ENCODE peak calls at places on chromosomes 1 and 21, in nine cellular contexts. One of them, this sample, is unnamed.

GRCh38 chr1:230517786-230518185 is 91.7 kb upstream of the PGBD5 start:
- DNase-seq in A549: no peak
- DNase-seq in dorsolateral prefrontal cortex: no peak
- DNase-seq in mucosa of gallbladder: no peak
- DNase-seq in NCI-H1092: peak
- DNase-seq in T-helper 17 cell: no peak
- DNase-seq in HT-29: no peak
- DNase-seq in prostate gland: no peak
- DNase-seq in T-cell: no peak
- DNase-seq in this sample: no peak

GRCh38 chr1:108049083-108049819 is 84.3 kb upstream of the VAV3 start:
- DNase-seq in A549: peak
- DNase-seq in dorsolateral prefrontal cortex: peak
- DNase-seq in mucosa of gallbladder: no peak
- DNase-seq in NCI-H1092: no peak
- DNase-seq in T-helper 17 cell: no peak
- DNase-seq in HT-29: peak
- DNase-seq in prostate gland: no peak
- DNase-seq in T-cell: peak
- DNase-seq in this sample: no peak

GRCh38 chr1:93977546-93977945 is 68.3 kb upstream of the GCLM start:
- DNase-seq in A549: no peak
- DNase-seq in dorsolateral prefrontal cortex: no peak
- DNase-seq in mucosa of gallbladder: no peak
- DNase-seq in NCI-H1092: no peak
- DNase-seq in T-helper 17 cell: no peak
- DNase-seq in HT-29: no peak
- DNase-seq in prostate gland: no peak
- DNase-seq in T-cell: no peak
- DNase-seq in this sample: no peak

GRCh38 chr1:89259283-89259971 is 13.2 kb downstream of the GBP5 start:
- DNase-seq in A549: no peak
- DNase-seq in dorsolateral prefrontal cortex: no peak
- DNase-seq in mucosa of gallbladder: no peak
- DNase-seq in NCI-H1092: no peak
- DNase-seq in T-helper 17 cell: peak
- DNase-seq in HT-29: no peak
- DNase-seq in prostate gland: no peak
- DNase-seq in T-cell: peak
- DNase-seq in this sample: no peak

GRCh38 chr1:248699099-248699498 is 3.5 kb downstream of the OR14I1 start:
- DNase-seq in A549: no peak
- DNase-seq in dorsolateral prefrontal cortex: no peak
- DNase-seq in mucosa of gallbladder: no peak
- DNase-seq in NCI-H1092: no peak
- DNase-seq in T-helper 17 cell: no peak
- DNase-seq in HT-29: no peak
- DNase-seq in prostate gland: no peak
- DNase-seq in T-cell: no peak
- DNase-seq in this sample: no peak

GRCh38 chr1:10662090-10662688 is 134.3 kb downstream of the CASZ1 start:
- DNase-seq in A549: no peak
- DNase-seq in dorsolateral prefrontal cortex: no peak
- DNase-seq in mucosa of gallbladder: no peak
- DNase-seq in NCI-H1092: no peak
- DNase-seq in T-helper 17 cell: no peak
- DNase-seq in HT-29: no peak
- DNase-seq in prostate gland: no peak
- DNase-seq in T-cell: no peak
- DNase-seq in this sample: no peak

GRCh38 chr1:73033637-73034036 is 751.3 kb upstream of the NEGR1 start:
- DNase-seq in A549: no peak
- DNase-seq in dorsolateral prefrontal cortex: no peak
- DNase-seq in mucosa of gallbladder: no peak
- DNase-seq in NCI-H1092: no peak
- DNase-seq in T-helper 17 cell: no peak
- DNase-seq in HT-29: no peak
- DNase-seq in prostate gland: no peak
- DNase-seq in T-cell: no peak
- DNase-seq in this sample: no peak

GRCh38 chr1:212937034-212937433 is 13.3 kb upstream of the VASH2 start:
- DNase-seq in A549: no peak
- DNase-seq in dorsolateral prefrontal cortex: no peak
- DNase-seq in mucosa of gallbladder: no peak
- DNase-seq in NCI-H1092: no peak
- DNase-seq in T-helper 17 cell: no peak
- DNase-seq in HT-29: no peak
- DNase-seq in prostate gland: no peak
- DNase-seq in T-cell: no peak
- DNase-seq in this sample: no peak

GRCh38 chr21:41241341-41241740 is 73.4 kb downstream of the BACE2 start:
- DNase-seq in A549: no peak
- DNase-seq in dorsolateral prefrontal cortex: no peak
- DNase-seq in mucosa of gallbladder: no peak
- DNase-seq in NCI-H1092: no peak
- DNase-seq in T-helper 17 cell: no peak
- DNase-seq in HT-29: no peak
- DNase-seq in prostate gland: no peak
- DNase-seq in T-cell: no peak
- DNase-seq in this sample: no peak

GRCh38 chr1:180154325-180155201 is at the start of gene QSOX1:
- DNase-seq in A549: peak
- DNase-seq in dorsolateral prefrontal cortex: peak
- DNase-seq in mucosa of gallbladder: peak
- DNase-seq in NCI-H1092: peak
- DNase-seq in T-helper 17 cell: peak
- DNase-seq in HT-29: peak
- DNase-seq in prostate gland: peak
- DNase-seq in T-cell: peak
- DNase-seq in this sample: peak

GRCh38 chr1:6141601-6142000 is 38.5 kb downstream of the CHD5 start:
- DNase-seq in A549: no peak
- DNase-seq in dorsolateral prefrontal cortex: no peak
- DNase-seq in mucosa of gallbladder: no peak
- DNase-seq in NCI-H1092: no peak
- DNase-seq in T-helper 17 cell: no peak
- DNase-seq in HT-29: peak
- DNase-seq in prostate gland: no peak
- DNase-seq in T-cell: no peak
- DNase-seq in this sample: no peak

GRCh38 chr1:203607169-203607873 is 19.3 kb upstream of the ATP2B4 start:
- DNase-seq in A549: no peak
- DNase-seq in dorsolateral prefrontal cortex: no peak
- DNase-seq in mucosa of gallbladder: no peak
- DNase-seq in NCI-H1092: no peak
- DNase-seq in T-helper 17 cell: peak
- DNase-seq in HT-29: no peak
- DNase-seq in prostate gland: no peak
- DNase-seq in T-cell: peak
- DNase-seq in this sample: no peak

GRCh38 chr1:7501723-7502334 is 269.3 kb upstream of the VAMP3 start:
- DNase-seq in A549: no peak
- DNase-seq in dorsolateral prefrontal cortex: peak
- DNase-seq in mucosa of gallbladder: no peak
- DNase-seq in NCI-H1092: no peak
- DNase-seq in T-helper 17 cell: no peak
- DNase-seq in HT-29: no peak
- DNase-seq in prostate gland: no peak
- DNase-seq in T-cell: no peak
- DNase-seq in this sample: no peak

GRCh38 chr1:159900755-159901335 is 880 bp upstream of the CFAP45 start:
- DNase-seq in A549: no peak
- DNase-seq in dorsolateral prefrontal cortex: no peak
- DNase-seq in mucosa of gallbladder: no peak
- DNase-seq in NCI-H1092: no peak
- DNase-seq in T-helper 17 cell: no peak
- DNase-seq in HT-29: no peak
- DNase-seq in prostate gland: no peak
- DNase-seq in T-cell: no peak
- DNase-seq in this sample: no peak

GRCh38 chr21:34526236-34526617 is 14.2 kb upstream of the KCNE1 start:
- DNase-seq in A549: no peak
- DNase-seq in dorsolateral prefrontal cortex: no peak
- DNase-seq in mucosa of gallbladder: no peak
- DNase-seq in NCI-H1092: no peak
- DNase-seq in T-helper 17 cell: no peak
- DNase-seq in HT-29: no peak
- DNase-seq in prostate gland: no peak
- DNase-seq in T-cell: no peak
- DNase-seq in this sample: no peak

GRCh38 chr1:83818916-83819315 is 180.0 kb downstream of the TTLL7 start:
- DNase-seq in A549: no peak
- DNase-seq in dorsolateral prefrontal cortex: no peak
- DNase-seq in mucosa of gallbladder: peak
- DNase-seq in NCI-H1092: no peak
- DNase-seq in T-helper 17 cell: no peak
- DNase-seq in HT-29: peak
- DNase-seq in prostate gland: no peak
- DNase-seq in T-cell: no peak
- DNase-seq in this sample: no peak

GRCh38 chr21:43266534-43266933 is 97.7 kb downstream of the CRYAA start:
- DNase-seq in A549: no peak
- DNase-seq in dorsolateral prefrontal cortex: no peak
- DNase-seq in mucosa of gallbladder: no peak
- DNase-seq in NCI-H1092: no peak
- DNase-seq in T-helper 17 cell: no peak
- DNase-seq in HT-29: no peak
- DNase-seq in prostate gland: no peak
- DNase-seq in T-cell: no peak
- DNase-seq in this sample: no peak

GRCh38 chr21:38299651-38300050 is 42.9 kb downstream of the KCNJ15 start:
- DNase-seq in A549: no peak
- DNase-seq in dorsolateral prefrontal cortex: no peak
- DNase-seq in mucosa of gallbladder: no peak
- DNase-seq in NCI-H1092: no peak
- DNase-seq in T-helper 17 cell: no peak
- DNase-seq in HT-29: no peak
- DNase-seq in prostate gland: no peak
- DNase-seq in T-cell: no peak
- DNase-seq in this sample: no peak

GRCh38 chr1:66292944-66293343 is 241.0 kb upstream of the SGIP1 start:
- DNase-seq in A549: no peak
- DNase-seq in dorsolateral prefrontal cortex: peak
- DNase-seq in mucosa of gallbladder: no peak
- DNase-seq in NCI-H1092: no peak
- DNase-seq in T-helper 17 cell: no peak
- DNase-seq in HT-29: no peak
- DNase-seq in prostate gland: no peak
- DNase-seq in T-cell: no peak
- DNase-seq in this sample: no peak

GRCh38 chr1:154940880-154941228 is 4.3 kb upstream of the PMVK start:
- DNase-seq in A549: no peak
- DNase-seq in dorsolateral prefrontal cortex: no peak
- DNase-seq in mucosa of gallbladder: no peak
- DNase-seq in NCI-H1092: no peak
- DNase-seq in T-helper 17 cell: no peak
- DNase-seq in HT-29: no peak
- DNase-seq in prostate gland: no peak
- DNase-seq in T-cell: no peak
- DNase-seq in this sample: no peak

GRCh38 chr1:65363484-65363883 is 54.1 kb downstream of the DNAJC6 start:
- DNase-seq in A549: no peak
- DNase-seq in dorsolateral prefrontal cortex: no peak
- DNase-seq in mucosa of gallbladder: no peak
- DNase-seq in NCI-H1092: no peak
- DNase-seq in T-helper 17 cell: no peak
- DNase-seq in HT-29: no peak
- DNase-seq in prostate gland: no peak
- DNase-seq in T-cell: no peak
- DNase-seq in this sample: no peak

GRCh38 chr1:7560601-7561181 is 210.4 kb upstream of the VAMP3 start:
- DNase-seq in A549: no peak
- DNase-seq in dorsolateral prefrontal cortex: no peak
- DNase-seq in mucosa of gallbladder: no peak
- DNase-seq in NCI-H1092: no peak
- DNase-seq in T-helper 17 cell: no peak
- DNase-seq in HT-29: no peak
- DNase-seq in prostate gland: no peak
- DNase-seq in T-cell: no peak
- DNase-seq in this sample: no peak

GRCh38 chr1:21378705-21379494 is 61.0 kb upstream of the NBPF3 start:
- DNase-seq in A549: no peak
- DNase-seq in dorsolateral prefrontal cortex: no peak
- DNase-seq in mucosa of gallbladder: peak
- DNase-seq in NCI-H1092: no peak
- DNase-seq in T-helper 17 cell: no peak
- DNase-seq in HT-29: peak
- DNase-seq in prostate gland: no peak
- DNase-seq in T-cell: no peak
- DNase-seq in this sample: no peak

GRCh38 chr1:10824821-10825540 is 28.5 kb upstream of the CASZ1 start:
- DNase-seq in A549: peak
- DNase-seq in dorsolateral prefrontal cortex: no peak
- DNase-seq in mucosa of gallbladder: no peak
- DNase-seq in NCI-H1092: no peak
- DNase-seq in T-helper 17 cell: no peak
- DNase-seq in HT-29: peak
- DNase-seq in prostate gland: peak
- DNase-seq in T-cell: no peak
- DNase-seq in this sample: no peak